ENCODE peak calls at places on chromosomes 6 and 20, in six cellular contexts. O, Y, M, I, T and K are unnamed samples.

GRCh38 chr6:124069230-124069815 is 265.7 kb downstream of the NKAIN2 start:
- DNase-seq in M (no peak), T (no peak), I (no peak), Y (no peak), O (no peak), K (no peak)

GRCh38 chr20:41483553-41483930 is 116.9 kb upstream of the EMILIN3 start:
- DNase-seq in Y (no peak), T (no peak), O (no peak), I (no peak), M (peak; percentile 43), K (no peak)

GRCh38 chr6:31216208-31216898 is 45.9 kb upstream of the POU5F1 start:
- DNase-seq in M (no peak), I (no peak), Y (no peak), O (no peak), T (no peak), K (no peak)

GRCh38 chr6:158686791-158687381 is 37.0 kb downstream of the SYTL3 start:
- DNase-seq in I (no peak), T (no peak), O (peak; percentile 61), M (no peak), Y (no peak), K (no peak)

GRCh38 chr20:50848341-50848808 is 53.5 kb downstream of the BCAS4 start:
- DNase-seq in Y (no peak), I (no peak), T (peak; percentile 28), O (no peak), M (no peak), K (no peak)

GRCh38 chr20:12077835-12078374 is 160.2 kb downstream of the BTBD3 start:
- DNase-seq in T (no peak), M (no peak), I (no peak), Y (no peak), O (no peak), K (no peak)

GRCh38 chr6:37827603-37828265 is 8.2 kb downstream of the ZFAND3 start:
- DNase-seq in I (no peak), O (no peak), T (no peak), M (no peak), Y (no peak), K (no peak)

GRCh38 chr6:23650676-23651075 is 475.3 kb upstream of the NRSN1 start:
- DNase-seq in M (no peak), Y (no peak), T (peak; percentile 72), I (no peak), O (no peak), K (no peak)

GRCh38 chr20:51487525-51488279 is 54.8 kb downstream of the NFATC2 start:
- DNase-seq in M (peak; percentile 53), I (peak; percentile 29), Y (no peak), T (no peak), O (no peak), K (no peak)

GRCh38 chr6:49556429-49556837 is 6.0 kb downstream of the C6orf141 start:
- DNase-seq in Y (peak; percentile 66), M (peak; percentile 87), T (no peak), I (peak; percentile 89), O (no peak), K (peak; percentile 82)

GRCh38 chr20:858011-858410 is 24.5 kb downstream of the FAM110A start:
- DNase-seq in I (no peak), M (no peak), T (no peak), O (no peak), Y (no peak), K (no peak)

GRCh38 chr6:118565317-118565960 is 17.3 kb downstream of the PLN start:
- DNase-seq in O (no peak), Y (no peak), I (peak; percentile 36), M (peak; percentile 69), T (no peak), K (peak; percentile 45)

GRCh38 chr6:170280689-170281045 is 10.2 kb downstream of the DLL1 start:
- DNase-seq in M (no peak), I (no peak), T (no peak), Y (no peak), O (no peak), K (no peak)

GRCh38 chr6:160013987-160014868 is 45.3 kb downstream of the IGF2R start:
- DNase-seq in T (no peak), Y (no peak), I (peak; percentile 16), O (peak; percentile 22), M (no peak), K (peak; percentile 35)

GRCh38 chr6:71387179-71387578 is 98.6 kb downstream of the OGFRL1 start:
- DNase-seq in T (no peak), O (no peak), M (no peak), Y (no peak), I (no peak), K (no peak)